ENCODE peak calls at places on chromosomes 13 and 19, in eight cellular contexts. H, S, U, L, X, Q, F and N are unnamed samples.

GRCh38 chr13:66074018-66074615 is 1156.0 kb downstream of the PCDH9 start:
- DNase-seq in H (no peak), S (no peak), U (no peak), L (no peak), X (no peak), Q (no peak), F (no peak), N (no peak)

GRCh38 chr13:45481688-45482087 is 16.9 kb downstream of the COG3 start:
- DNase-seq in H (no peak), S (peak), U (no peak), L (no peak), X (no peak), Q (no peak), F (peak), N (no peak)

GRCh38 chr13:83333614-83334388 is 548.5 kb downstream of the SLITRK1 start:
- DNase-seq in H (no peak), S (no peak), U (no peak), L (no peak), X (no peak), Q (no peak), F (peak), N (no peak)

GRCh38 chr19:3324405-3324856 is 42.0 kb upstream of the NFIC start:
- DNase-seq in H (no peak), S (no peak), U (peak), L (peak), X (no peak), Q (peak), F (no peak), N (peak)

GRCh38 chr19:2561895-2562294 is 86.0 kb downstream of the GADD45B start:
- DNase-seq in H (no peak), S (no peak), U (peak), L (no peak), X (no peak), Q (peak), F (no peak), N (no peak)

GRCh38 chr13:51797664-51798488 is 6.1 kb downstream of the DHRS12 start:
- DNase-seq in H (no peak), S (peak), U (peak), L (peak), X (no peak), Q (peak), F (peak), N (no peak)

GRCh38 chr19:35468637-35469036 is 20.6 kb downstream of the FFAR2 start:
- DNase-seq in H (peak), S (peak), U (peak), L (peak), X (no peak), Q (peak), F (no peak), N (no peak)

GRCh38 chr19:39303373-39304184 is 7.4 kb downstream of the IFNL1 start:
- DNase-seq in H (no peak), S (no peak), U (no peak), L (peak), X (no peak), Q (no peak), F (no peak), N (no peak)

GRCh38 chr13:32538234-32538620 is 368 bp downstream of the N4BP2L2 start:
- DNase-seq in H (peak), S (peak), U (peak), L (peak), X (no peak), Q (no peak), F (peak), N (peak)

GRCh38 chr19:40420451-40420765 is 5.4 kb downstream of the SERTAD1 start:
- DNase-seq in H (no peak), S (no peak), U (no peak), L (no peak), X (no peak), Q (no peak), F (no peak), N (no peak)

GRCh38 chr13:94233401-94233800 is 246.1 kb downstream of the DCT start:
- DNase-seq in H (peak), S (peak), U (no peak), L (no peak), X (peak), Q (no peak), F (peak), N (no peak)

GRCh38 chr13:113785051-113786010 is 26.3 kb downstream of the TMEM255B start:
- DNase-seq in H (no peak), S (peak), U (no peak), L (no peak), X (peak), Q (no peak), F (peak), N (no peak)

GRCh38 chr19:1866693-1867358 is 3.4 kb upstream of the KLF16 start:
- DNase-seq in H (no peak), S (no peak), U (peak), L (no peak), X (no peak), Q (peak), F (no peak), N (no peak)

GRCh38 chr13:98022210-98022609 is 68.7 kb downstream of the IPO5 start:
- DNase-seq in H (peak), S (no peak), U (no peak), L (no peak), X (peak), Q (no peak), F (peak), N (no peak)

GRCh38 chr13:49220035-49220855 is at the start of gene MLNR:
- DNase-seq in H (peak), S (no peak), U (peak), L (peak), X (no peak), Q (peak), F (peak), N (peak)

GRCh38 chr19:37763488-37763887 is 15.9 kb downstream of the ZNF573 start:
- DNase-seq in H (no peak), S (peak), U (no peak), L (no peak), X (no peak), Q (no peak), F (no peak), N (no peak)

GRCh38 chr13:65095697-65096096 is 2134.4 kb downstream of the PCDH9 start:
- DNase-seq in H (no peak), S (no peak), U (no peak), L (no peak), X (no peak), Q (no peak), F (no peak), N (no peak)

GRCh38 chr13:40376296-40376849 is 290.1 kb downstream of the FOXO1 start:
- DNase-seq in H (no peak), S (no peak), U (no peak), L (no peak), X (no peak), Q (no peak), F (no peak), N (no peak)

GRCh38 chr13:40483601-40484000 is 182.8 kb downstream of the FOXO1 start:
- DNase-seq in H (peak), S (no peak), U (no peak), L (no peak), X (no peak), Q (no peak), F (no peak), N (no peak)

GRCh38 chr13:37429976-37430375 is 168.6 kb downstream of the POSTN start:
- DNase-seq in H (no peak), S (no peak), U (no peak), L (no peak), X (peak), Q (no peak), F (peak), N (no peak)

GRCh38 chr19:45477216-45477615 is 9.4 kb downstream of the FOSB start:
- DNase-seq in H (no peak), S (no peak), U (no peak), L (no peak), X (no peak), Q (peak), F (no peak), N (no peak)

GRCh38 chr19:7705387-7706187 is 3.7 kb upstream of the FCER2 start:
- DNase-seq in H (peak), S (no peak), U (peak), L (no peak), X (no peak), Q (peak), F (no peak), N (no peak)

GRCh38 chr13:39047560-39047959 is 9.3 kb downstream of the NHLRC3 start:
- DNase-seq in H (no peak), S (no peak), U (no peak), L (peak), X (no peak), Q (no peak), F (no peak), N (no peak)

GRCh38 chr13:98290261-98290660 is 113.2 kb upstream of the RNF113B start:
- DNase-seq in H (no peak), S (no peak), U (no peak), L (no peak), X (no peak), Q (no peak), F (no peak), N (no peak)

GRCh38 chr13:51905787-51906186 is 44.0 kb downstream of the CCDC70 start:
- DNase-seq in H (no peak), S (peak), U (no peak), L (no peak), X (no peak), Q (no peak), F (no peak), N (no peak)

GRCh38 chr19:33301011-33301899 is 1.1 kb downstream of the CEBPA start:
- DNase-seq in H (no peak), S (no peak), U (peak), L (peak), X (no peak), Q (peak), F (no peak), N (no peak)

GRCh38 chr13:114130708-114131580 is 1.5 kb downstream of the RASA3 start:
- DNase-seq in H (peak), S (peak), U (peak), L (peak), X (no peak), Q (peak), F (peak), N (no peak)

GRCh38 chr13:114121496-114122466 is 10.6 kb downstream of the RASA3 start:
- DNase-seq in H (no peak), S (no peak), U (peak), L (peak), X (no peak), Q (no peak), F (no peak), N (peak)

GRCh38 chr13:29978211-29978610 is 127.8 kb upstream of the UBL3 start:
- DNase-seq in H (no peak), S (no peak), U (no peak), L (no peak), X (no peak), Q (no peak), F (no peak), N (no peak)

GRCh38 chr19:38676023-38676877 is 28.8 kb downstream of the ACTN4 start:
- DNase-seq in H (peak), S (no peak), U (no peak), L (no peak), X (no peak), Q (no peak), F (peak), N (no peak)

GRCh38 chr13:112977091-112977490 is 8.1 kb downstream of the MCF2L start:
- DNase-seq in H (no peak), S (no peak), U (no peak), L (no peak), X (no peak), Q (no peak), F (no peak), N (no peak)

GRCh38 chr19:48614436-48615144 is at the start of gene FAM83E:
- DNase-seq in H (no peak), S (peak), U (no peak), L (peak), X (no peak), Q (no peak), F (no peak), N (no peak)

GRCh38 chr19:47405854-47406417 is 13.4 kb downstream of the MEIS3 start:
- DNase-seq in H (no peak), S (no peak), U (no peak), L (no peak), X (no peak), Q (no peak), F (no peak), N (no peak)

GRCh38 chr19:9883231-9883758 is 48.2 kb downstream of the PIN1 start:
- DNase-seq in H (no peak), S (peak), U (no peak), L (peak), X (no peak), Q (no peak), F (no peak), N (no peak)

GRCh38 chr19:22354665-22355064 is 67.5 kb downstream of the ZNF98 start:
- DNase-seq in H (no peak), S (no peak), U (no peak), L (no peak), X (no peak), Q (no peak), F (no peak), N (no peak)

GRCh38 chr13:40377783-40378182 is 288.7 kb downstream of the FOXO1 start:
- DNase-seq in H (no peak), S (no peak), U (no peak), L (no peak), X (peak), Q (no peak), F (peak), N (no peak)

GRCh38 chr19:15072930-15073647 is 8.9 kb upstream of the OR1I1 start:
- DNase-seq in H (no peak), S (no peak), U (no peak), L (peak), X (no peak), Q (no peak), F (no peak), N (no peak)
- TF ChIP-seq CTCF in H (no peak), S (no peak), U (no peak), L (no peak), X (no peak), Q (no peak), F (no peak), N (peak)

GRCh38 chr19:11256189-11256588 is 6.1 kb downstream of the DOCK6 start:
- DNase-seq in H (peak), S (no peak), U (no peak), L (no peak), X (no peak), Q (no peak), F (no peak), N (peak)

GRCh38 chr19:11257827-11258380 is 4.4 kb downstream of the DOCK6 start:
- DNase-seq in H (no peak), S (no peak), U (no peak), L (no peak), X (no peak), Q (no peak), F (no peak), N (no peak)

GRCh38 chr19:11251650-11252314 is 10.5 kb downstream of the DOCK6 start:
- DNase-seq in H (no peak), S (no peak), U (no peak), L (no peak), X (no peak), Q (no peak), F (no peak), N (no peak)

GRCh38 chr19:11252665-11253355 is 9.5 kb downstream of the DOCK6 start:
- DNase-seq in H (peak), S (no peak), U (no peak), L (no peak), X (no peak), Q (no peak), F (no peak), N (no peak)

GRCh38 chr19:11254662-11255061 is 7.7 kb downstream of the DOCK6 start:
- DNase-seq in H (no peak), S (no peak), U (no peak), L (no peak), X (no peak), Q (no peak), F (no peak), N (no peak)
- TF ChIP-seq CTCF in H (peak), S (no peak), U (peak), L (no peak), X (peak), Q (no peak), F (no peak), N (no peak)

GRCh38 chr13:111460548-111461444 is 140.4 kb downstream of the TEX29 start:
- DNase-seq in H (peak), S (peak), U (no peak), L (peak), X (peak), Q (no peak), F (peak), N (peak)
- TF ChIP-seq CTCF in H (peak), S (peak), U (peak), L (peak), X (peak), Q (no peak), F (peak), N (peak)

GRCh38 chr19:12606796-12607195 is 3.8 kb downstream of the ZNF490 start:
- DNase-seq in H (no peak), S (peak), U (no peak), L (no peak), X (no peak), Q (no peak), F (no peak), N (no peak)

DNA sequence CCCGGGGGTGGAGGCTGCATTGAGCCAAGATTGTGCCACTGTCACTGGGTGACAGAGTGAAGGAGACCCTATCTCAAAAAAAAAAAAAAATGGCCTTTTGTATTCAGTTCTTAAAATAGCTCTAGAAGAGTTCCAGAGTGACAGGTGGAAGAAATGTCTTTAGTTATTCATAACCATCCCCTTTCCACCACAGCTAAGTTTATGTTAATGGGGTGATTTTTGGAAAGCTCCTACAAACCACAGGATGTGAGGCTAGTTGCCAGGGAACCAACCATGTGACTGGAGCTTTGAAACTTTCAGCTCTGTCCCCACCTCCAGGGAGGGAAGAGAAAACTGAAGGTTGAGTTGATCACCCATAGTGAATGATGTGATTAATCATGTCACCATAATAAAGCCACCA is 6.9 kb downstream of the ZNF490 start:
- DNase-seq in H (no peak), S (no peak), U (no peak), L (no peak), X (no peak), Q (no peak), F (peak), N (no peak)
- TF ChIP-seq CTCF in H (no peak), S (no peak), U (no peak), L (no peak), X (no peak), Q (no peak), F (no peak), N (no peak)

DNA sequence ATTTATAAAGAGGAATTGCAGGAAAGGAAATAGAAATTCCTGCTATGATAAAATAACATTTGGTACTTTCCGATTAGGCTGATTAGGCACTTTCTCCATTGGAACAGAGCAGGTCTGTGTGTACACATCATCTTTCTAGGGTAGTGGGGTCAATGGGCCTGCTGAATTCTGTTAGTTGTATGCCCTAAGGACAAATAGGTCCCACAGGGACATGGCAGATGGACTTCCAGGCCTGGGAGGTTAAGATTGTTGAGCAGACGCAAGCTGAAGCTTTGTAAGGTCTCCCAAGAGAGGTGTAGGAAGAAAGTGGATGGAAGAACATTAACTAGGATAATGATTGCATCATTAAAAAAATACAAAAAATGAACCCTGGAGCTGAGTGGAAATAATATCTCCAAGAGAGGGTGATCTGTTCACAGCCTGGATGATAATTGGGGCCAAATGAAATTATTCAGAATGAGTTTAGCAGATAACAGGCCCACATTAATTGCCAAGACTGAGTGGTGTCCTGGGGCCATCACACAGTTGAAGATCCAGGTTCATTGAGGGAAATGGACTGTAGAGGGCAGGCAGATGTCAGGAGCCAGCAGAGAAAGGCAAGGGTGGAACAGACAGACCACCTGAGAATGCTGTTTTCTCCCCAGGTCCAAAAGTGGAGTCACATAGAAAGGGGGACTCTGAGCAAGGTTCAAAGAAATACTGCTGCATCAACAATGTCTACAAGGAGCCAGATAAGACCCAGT is 215.1 kb downstream of the DNAJC15 start:
- DNase-seq in H (no peak), S (no peak), U (no peak), L (no peak), X (no peak), Q (no peak), F (no peak), N (no peak)
- TF ChIP-seq CTCF in H (no peak), S (no peak), U (no peak), L (no peak), X (no peak), Q (no peak), F (no peak), N (no peak)

GRCh38 chr19:18408053-18408476 is 10.6 kb upstream of the LRRC25 start:
- DNase-seq in H (peak), S (no peak), U (peak), L (peak), X (no peak), Q (peak), F (no peak), N (no peak)
- TF ChIP-seq CTCF in H (peak), S (peak), U (peak), L (peak), X (peak), Q (peak), F (peak), N (peak)